ENCODE peak calls at places on chromosomes 3 and 15, in eight cellular contexts. V is heart right ventricle; D is CD8-positive, alpha-beta T cell; H is stomach; U is CD8-positive, alpha-beta memory T cell; I is fibroblast of lung; Z is CD4-positive, alpha-beta memory T cell; R is heart left ventricle. X is an unnamed sample.

GRCh38 chr15:50137330-50137761 is 18.3 kb upstream of the ATP8B4 start:
- DNase-seq in I (peak; percentile 99), V (no peak), U (no peak), R (no peak), H (no peak), Z (no peak), D (no peak), X (no peak)

GRCh38 chr15:73051402-73051810 is 857 bp upstream of the NEO1 start:
- DNase-seq in Z (no peak), H (peak; percentile 68), U (no peak), R (no peak), V (peak; percentile 72), D (no peak), I (no peak), X (no peak)

GRCh38 chr3:63344676-63345075 is 66.6 kb downstream of the SYNPR start:
- DNase-seq in R (no peak), I (no peak), D (no peak), Z (no peak), H (no peak), U (no peak), V (no peak), X (no peak)

GRCh38 chr15:27336676-27337075 is 365.7 kb downstream of the GABRG3 start:
- DNase-seq in U (no peak), I (peak; percentile 31), Z (no peak), R (no peak), D (no peak), V (no peak), H (no peak), X (no peak)

GRCh38 chr3:94568041-94568440 is 505.2 kb downstream of the NSUN3 start:
- DNase-seq in H (no peak), I (no peak), V (no peak), R (no peak), U (no peak), D (no peak), Z (no peak), X (no peak)

GRCh38 chr3:15032650-15033049 is 32.5 kb downstream of the MRPS25 start:
- DNase-seq in R (no peak), H (no peak), U (no peak), I (no peak), V (no peak), Z (no peak), D (no peak), X (no peak)

GRCh38 chr15:100544290-100544945 is 15.7 kb upstream of the CERS3 start:
- DNase-seq in Z (no peak), R (no peak), U (no peak), V (no peak), I (no peak), H (no peak), D (no peak), X (no peak)

GRCh38 chr15:40285151-40285898 is 2.5 kb upstream of the ANKRD63 start:
- DNase-seq in V (no peak), I (no peak), D (no peak), Z (no peak), H (no peak), U (no peak), R (no peak), X (no peak)

GRCh38 chr3:73473578-73474448 is 150.9 kb downstream of the PDZRN3 start:
- DNase-seq in V (no peak), R (no peak), Z (no peak), I (no peak), D (no peak), U (no peak), H (no peak), X (no peak)

GRCh38 chr3:133384331-133385027 is 15.4 kb upstream of the BFSP2 start:
- DNase-seq in H (peak; percentile 70), I (peak; percentile 70), D (no peak), V (peak; percentile 60), R (peak; percentile 55), U (no peak), Z (no peak), X (peak; percentile 31)

GRCh38 chr15:75446146-75446545 is 5.3 kb downstream of the SIN3A start:
- DNase-seq in H (no peak), I (no peak), R (no peak), Z (peak; percentile 22), D (no peak), V (no peak), U (no peak), X (no peak)

GRCh38 chr15:31302778-31303433 is 23.7 kb upstream of the KLF13 start:
- DNase-seq in D (no peak), U (no peak), H (no peak), I (no peak), Z (no peak), R (no peak), V (no peak), X (peak; percentile 18)

GRCh38 chr3:141408596-141408995 is 40.3 kb downstream of the ZBTB38 start:
- DNase-seq in U (no peak), R (no peak), I (no peak), H (no peak), D (no peak), V (no peak), Z (no peak), X (no peak)
- H3K4me1 ChIP-seq in U (peaks cover 75% of the 10 kb centered on the region), R (peaks cover 47% of the 10 kb centered on the region), I (peaks cover 67% of the 10 kb centered on the region), H (peaks cover 95% of the 10 kb centered on the region), D (peaks cover 61% of the 10 kb centered on the region), V (peaks cover 100% of the 10 kb centered on the region), Z (peaks cover 87% of the 10 kb centered on the region), X (peaks cover 87% of the 10 kb centered on the region)

DNA sequence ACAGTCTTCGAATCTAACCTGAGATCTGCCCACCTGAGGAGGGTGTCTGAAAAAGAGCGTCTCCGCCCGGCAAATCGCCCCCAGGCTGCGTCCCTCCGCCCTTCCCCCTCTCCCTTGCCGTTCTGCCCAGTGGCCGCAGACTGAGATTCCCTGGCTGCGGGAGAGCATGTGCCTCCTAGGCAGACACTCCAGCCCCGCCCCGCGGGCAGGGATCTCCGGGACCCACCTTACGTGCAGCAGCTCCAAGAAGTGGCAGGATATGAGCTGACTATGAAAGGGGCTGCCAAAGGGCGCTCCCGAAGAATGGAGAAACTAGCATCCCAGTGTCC is 2.7 kb upstream of the WNT5A start:
- DNase-seq in D (no peak), R (no peak), V (no peak), I (no peak), H (no peak), U (no peak), Z (no peak), X (no peak)
- H3K36me3 ChIP-seq in D (no peaks in the 10 kb centered on the region), R (no peaks in the 10 kb centered on the region), V (no peaks in the 10 kb centered on the region), I (no peaks in the 10 kb centered on the region), H (no peaks in the 10 kb centered on the region), U (no peaks in the 10 kb centered on the region), Z (no peaks in the 10 kb centered on the region), X (no peaks in the 10 kb centered on the region)

DNA sequence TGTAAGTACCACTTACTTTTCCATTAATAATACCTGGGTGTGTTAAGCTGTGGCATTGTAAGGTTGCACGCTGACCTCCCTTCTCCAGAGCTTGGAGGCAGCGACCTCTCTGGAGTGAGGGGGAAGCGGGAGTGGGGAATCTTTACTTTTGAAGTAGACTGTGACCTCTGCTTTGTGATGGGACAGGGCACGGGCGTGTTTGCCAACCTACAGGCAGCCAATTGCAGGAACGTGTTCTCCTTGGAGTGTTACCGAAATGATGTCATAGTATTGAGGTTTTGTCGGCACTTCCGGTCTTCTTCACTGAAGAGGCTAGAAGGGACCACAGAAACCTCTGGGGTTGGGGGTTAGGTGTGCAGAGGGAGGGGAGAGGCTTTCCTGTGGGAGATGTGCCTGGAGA is 227.3 kb upstream of the C2CD4B start:
- DNase-seq in R (peak; percentile 18), D (no peak), I (peak; percentile 21), V (peak; percentile 20), H (no peak), Z (peak; percentile 9), U (no peak), X (peak; percentile 28)
- H3K27ac ChIP-seq in R (peak overlapping the region; percentile 83), D (no peak overlapping the region), I (peak overlapping the region; percentile 80), V (peak overlapping the region; percentile 92), H (peak overlapping the region; percentile 90), Z (no peak overlapping the region), U (no peak overlapping the region), X (no peak overlapping the region)

GRCh38 chr3:151974067-151974466 is 100.6 kb downstream of the SUCNR1 start:
- DNase-seq in H (no peak), U (no peak), Z (no peak), I (peak; percentile 53), R (no peak), V (no peak), D (no peak), X (no peak)
- H3K4me1 ChIP-seq in H (peaks cover 21% of the 10 kb centered on the region), U (no peaks in the 10 kb centered on the region), Z (no peaks in the 10 kb centered on the region), I (peaks cover 4% of the 10 kb centered on the region), R (no peaks in the 10 kb centered on the region), V (peaks cover 11% of the 10 kb centered on the region), D (no peaks in the 10 kb centered on the region), X (no peaks in the 10 kb centered on the region)

DNA sequence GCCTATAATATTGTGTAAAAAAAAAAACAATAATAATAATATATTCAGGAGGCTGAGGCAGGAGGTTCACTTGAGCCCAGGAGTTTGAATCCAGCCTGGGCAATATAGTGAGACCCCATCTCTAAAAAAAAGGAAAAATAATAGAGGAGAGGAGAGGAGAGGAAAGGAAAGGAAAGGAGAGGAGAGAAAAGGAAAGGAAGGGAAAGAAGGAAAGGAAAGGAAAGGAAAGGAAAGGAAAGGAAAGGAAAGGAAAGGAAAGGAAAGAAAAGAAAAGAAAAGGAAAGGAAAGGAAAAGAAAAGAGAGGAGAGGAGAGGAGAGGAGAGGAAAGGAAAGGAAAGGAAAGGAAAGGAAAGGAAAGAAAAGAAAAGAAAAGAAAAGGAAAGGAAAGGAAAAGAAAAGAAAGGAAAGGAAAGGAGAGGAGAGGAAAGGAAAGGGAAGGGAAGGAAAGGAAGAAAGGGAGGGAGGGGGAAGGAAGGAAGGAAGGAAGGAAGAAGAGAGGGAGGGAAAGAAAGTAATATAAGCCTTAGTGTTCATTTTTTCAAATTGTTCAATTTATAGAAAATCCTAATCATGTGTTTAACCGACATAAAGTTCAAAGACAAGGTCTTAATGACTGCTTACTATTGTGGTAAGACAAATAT is 191.1 kb downstream of the MECOM start:
- DNase-seq in R (no peak), D (no peak), I (no peak), Z (no peak), H (no peak), V (no peak), U (no peak), X (no peak)
- H3K36me3 ChIP-seq in R (no peaks in the 10 kb centered on the region), D (no peaks in the 10 kb centered on the region), I (no peaks in the 10 kb centered on the region), Z (no peaks in the 10 kb centered on the region), H (no peaks in the 10 kb centered on the region), V (no peaks in the 10 kb centered on the region), U (no peaks in the 10 kb centered on the region), X (no peaks in the 10 kb centered on the region)

GRCh38 chr3:50358355-50358926 is 880 bp downstream of the TMEM115 start:
- DNase-seq in Z (no peak), H (no peak), D (no peak), U (no peak), V (no peak), R (no peak), I (no peak), X (no peak)
- H3K27ac ChIP-seq in Z (peak overlapping the region; percentile 97), H (peak overlapping the region; percentile 92), D (peak overlapping the region; percentile 58), U (peak overlapping the region; percentile 76), V (peak overlapping the region; percentile 98), R (peak overlapping the region; percentile 93), I (peak overlapping the region; percentile 76), X (peak overlapping the region; percentile 77)

GRCh38 chr15:62502451-62502850 is 337.4 kb upstream of the C2CD4B start:
- DNase-seq in I (no peak), H (no peak), V (no peak), Z (no peak), D (no peak), R (no peak), U (no peak), X (no peak)
- H3K4me1 ChIP-seq in I (peaks cover 15% of the 10 kb centered on the region), H (peaks cover 45% of the 10 kb centered on the region), V (peaks cover 45% of the 10 kb centered on the region), Z (no peaks in the 10 kb centered on the region), D (no peaks in the 10 kb centered on the region), R (peaks cover 26% of the 10 kb centered on the region), U (no peaks in the 10 kb centered on the region), X (no peaks in the 10 kb centered on the region)

DNA sequence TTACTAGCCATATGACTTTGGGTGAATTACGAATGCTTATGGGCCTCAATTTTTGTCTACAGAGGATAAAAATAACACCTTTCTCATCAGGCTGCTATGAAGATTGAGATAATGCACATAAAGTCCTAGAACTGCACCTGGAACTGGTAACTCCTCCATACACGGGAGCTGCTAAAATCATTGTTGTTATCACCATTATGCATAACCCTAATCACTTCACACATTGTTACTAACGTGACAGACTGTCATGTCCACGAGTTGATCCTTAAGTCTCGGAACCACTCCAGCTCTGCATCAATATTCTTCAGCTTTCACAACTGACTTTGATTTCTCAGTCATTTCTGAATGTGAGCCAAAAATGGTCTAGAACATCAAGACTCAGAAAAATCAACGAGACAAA is 64.1 kb downstream of the RFTN1 start:
- DNase-seq in I (no peak), R (no peak), D (no peak), V (no peak), U (no peak), Z (no peak), H (no peak), X (no peak)
- H3K36me3 ChIP-seq in I (no peaks in the 10 kb centered on the region), R (no peaks in the 10 kb centered on the region), D (no peaks in the 10 kb centered on the region), V (no peaks in the 10 kb centered on the region), U (no peaks in the 10 kb centered on the region), Z (no peaks in the 10 kb centered on the region), H (no peaks in the 10 kb centered on the region), X (peaks cover 6% of the 10 kb centered on the region)